ENCODE peak calls at places on chromosomes 16 and 17, in eight cellular contexts. One of them, this sample, is unnamed.
A peak's percentile ranks its signal among the peaks of the same experiment; 100 is the strongest.

GRCh38 chr17:40317345-40317873 is 8.4 kb downstream of the RARA start:
- DNase-seq in KBM-7: peak; percentile 62
- DNase-seq in activated CD4-positive, CD25-positive, alpha-beta regulatory T cell: peak; percentile 37
- DNase-seq in A549: peak; percentile 86
- DNase-seq in hepatic stellate cell: peak; percentile 82
- DNase-seq in activated naive CD4-positive, alpha-beta T cell treated with anti-CD3 and anti-CD28 coated beads for 36 hours: peak; percentile 64
- DNase-seq in neuronal stem cell: no peak
- DNase-seq in NB4: peak; percentile 72
- DNase-seq in this sample: peak; percentile 85

GRCh38 chr17:13410874-13411273 is 190.9 kb downstream of the HS3ST3A1 start:
- DNase-seq in KBM-7: no peak
- DNase-seq in activated CD4-positive, CD25-positive, alpha-beta regulatory T cell: no peak
- DNase-seq in A549: no peak
- DNase-seq in hepatic stellate cell: no peak
- DNase-seq in activated naive CD4-positive, alpha-beta T cell treated with anti-CD3 and anti-CD28 coated beads for 36 hours: no peak
- DNase-seq in neuronal stem cell: no peak
- DNase-seq in NB4: no peak
- DNase-seq in this sample: no peak

GRCh38 chr16:53509906-53510703 is 7.1 kb upstream of the AKTIP start:
- DNase-seq in KBM-7: peak; percentile 57
- DNase-seq in activated CD4-positive, CD25-positive, alpha-beta regulatory T cell: peak; percentile 32
- DNase-seq in A549: peak; percentile 64
- DNase-seq in hepatic stellate cell: peak; percentile 79
- DNase-seq in activated naive CD4-positive, alpha-beta T cell treated with anti-CD3 and anti-CD28 coated beads for 36 hours: peak; percentile 55
- DNase-seq in neuronal stem cell: peak; percentile 69
- DNase-seq in NB4: peak; percentile 71
- DNase-seq in this sample: peak; percentile 78

GRCh38 chr17:39606434-39607056 is 1.2 kb downstream of the NEUROD2 start:
- DNase-seq in KBM-7: no peak
- DNase-seq in activated CD4-positive, CD25-positive, alpha-beta regulatory T cell: no peak
- DNase-seq in A549: peak; percentile 59
- DNase-seq in hepatic stellate cell: no peak
- DNase-seq in activated naive CD4-positive, alpha-beta T cell treated with anti-CD3 and anti-CD28 coated beads for 36 hours: no peak
- DNase-seq in neuronal stem cell: no peak
- DNase-seq in NB4: no peak
- DNase-seq in this sample: no peak

GRCh38 chr16:49899991-49900690 is 44.2 kb upstream of the ZNF423 start:
- DNase-seq in KBM-7: no peak
- DNase-seq in activated CD4-positive, CD25-positive, alpha-beta regulatory T cell: no peak
- DNase-seq in A549: no peak
- DNase-seq in hepatic stellate cell: no peak
- DNase-seq in activated naive CD4-positive, alpha-beta T cell treated with anti-CD3 and anti-CD28 coated beads for 36 hours: no peak
- DNase-seq in neuronal stem cell: no peak
- DNase-seq in NB4: no peak
- DNase-seq in this sample: no peak

GRCh38 chr16:69406780-69407331 is 17.6 kb upstream of the CYB5B start:
- DNase-seq in KBM-7: peak; percentile 36
- DNase-seq in activated CD4-positive, CD25-positive, alpha-beta regulatory T cell: no peak
- DNase-seq in A549: peak; percentile 92
- DNase-seq in hepatic stellate cell: no peak
- DNase-seq in activated naive CD4-positive, alpha-beta T cell treated with anti-CD3 and anti-CD28 coated beads for 36 hours: no peak
- DNase-seq in neuronal stem cell: no peak
- DNase-seq in NB4: peak; percentile 49
- DNase-seq in this sample: no peak

GRCh38 chr17:75626496-75627038 is 6.7 kb upstream of the SMIM5 start:
- DNase-seq in KBM-7: no peak
- DNase-seq in activated CD4-positive, CD25-positive, alpha-beta regulatory T cell: no peak
- DNase-seq in A549: no peak
- DNase-seq in hepatic stellate cell: no peak
- DNase-seq in activated naive CD4-positive, alpha-beta T cell treated with anti-CD3 and anti-CD28 coated beads for 36 hours: no peak
- DNase-seq in neuronal stem cell: no peak
- DNase-seq in NB4: no peak
- DNase-seq in this sample: no peak

GRCh38 chr17:62705781-62706597 is 78.5 kb downstream of the MRC2 start:
- DNase-seq in KBM-7: no peak
- DNase-seq in activated CD4-positive, CD25-positive, alpha-beta regulatory T cell: no peak
- DNase-seq in A549: no peak
- DNase-seq in hepatic stellate cell: no peak
- DNase-seq in activated naive CD4-positive, alpha-beta T cell treated with anti-CD3 and anti-CD28 coated beads for 36 hours: no peak
- DNase-seq in neuronal stem cell: no peak
- DNase-seq in NB4: no peak
- DNase-seq in this sample: peak; percentile 85

GRCh38 chr16:81796585-81797346 is 17.7 kb downstream of the PLCG2 start:
- DNase-seq in KBM-7: no peak
- DNase-seq in activated CD4-positive, CD25-positive, alpha-beta regulatory T cell: no peak
- DNase-seq in A549: no peak
- DNase-seq in hepatic stellate cell: no peak
- DNase-seq in activated naive CD4-positive, alpha-beta T cell treated with anti-CD3 and anti-CD28 coated beads for 36 hours: no peak
- DNase-seq in neuronal stem cell: no peak
- DNase-seq in NB4: peak; percentile 58
- DNase-seq in this sample: no peak

GRCh38 chr17:53150101-53150698 is 672.5 kb upstream of the KIF2B start:
- DNase-seq in KBM-7: peak; percentile 3
- DNase-seq in activated CD4-positive, CD25-positive, alpha-beta regulatory T cell: no peak
- DNase-seq in A549: peak; percentile 7
- DNase-seq in hepatic stellate cell: no peak
- DNase-seq in activated naive CD4-positive, alpha-beta T cell treated with anti-CD3 and anti-CD28 coated beads for 36 hours: no peak
- DNase-seq in neuronal stem cell: no peak
- DNase-seq in NB4: peak; percentile 9
- DNase-seq in this sample: no peak